ENCODE peak calls at places on chromosomes 13 and 19, in five cellular contexts. P is anterior cingulate cortex, K is AG09309, W is amniotic epithelial cell, X is frontal cortex. I is an unnamed sample.

GRCh38 chr13:86085890-86086289 is 286.7 kb upstream of the SLITRK6 start:
- DNase-seq in P (no peak), K (no peak), W (no peak), X (no peak), I (no peak)

GRCh38 chr13:110308377-110309158 is 1.5 kb downstream of the COL4A2 start:
- DNase-seq in P (no peak), K (no peak), W (peak; percentile 58), X (no peak), I (no peak)

GRCh38 chr13:76331948-76332712 is 554.1 kb downstream of the KCTD12 start:
- DNase-seq in P (no peak), K (no peak), W (peak; percentile 47), X (no peak), I (no peak)

GRCh38 chr19:35986664-35987570 is 8.1 kb upstream of the SDHAF1 start:
- DNase-seq in P (peak; percentile 58), K (no peak), W (no peak), X (no peak), I (no peak)

GRCh38 chr13:67343777-67344176 is 113.6 kb upstream of the PCDH9 start:
- DNase-seq in P (no peak), K (no peak), W (no peak), X (no peak), I (no peak)

GRCh38 chr19:38683393-38684077 is 36.1 kb downstream of the ACTN4 start:
- DNase-seq in P (no peak), K (no peak), W (peak; percentile 87), X (no peak), I (peak; percentile 20)

GRCh38 chr19:56066152-56067023 is 54.7 kb downstream of the ZNF787 start:
- DNase-seq in P (peak; percentile 48), K (no peak), W (peak; percentile 15), X (no peak), I (peak; percentile 79)

GRCh38 chr19:3350014-3350663 is 16.2 kb upstream of the NFIC start:
- DNase-seq in P (no peak), K (no peak), W (no peak), X (no peak), I (no peak)

GRCh38 chr19:4369888-4370260 is 26.5 kb downstream of the MPND start:
- DNase-seq in P (peak; percentile 70), K (no peak), W (peak; percentile 41), X (peak; percentile 68), I (peak; percentile 17)

GRCh38 chr13:50707533-50708096 is 135.9 kb downstream of the DLEU7 start:
- DNase-seq in P (no peak), K (no peak), W (no peak), X (no peak), I (no peak)

GRCh38 chr19:10089801-10090375 is 3.8 kb downstream of the SHFL start:
- DNase-seq in P (no peak), K (no peak), W (no peak), X (no peak), I (no peak)

GRCh38 chr19:49637865-49638350 is 2.0 kb downstream of the RRAS start:
- DNase-seq in P (peak; percentile 7), K (peak; percentile 31), W (peak; percentile 77), X (no peak), I (no peak)

GRCh38 chr19:13505761-13506549 is at the start of gene CACNA1A:
- DNase-seq in P (no peak), K (no peak), W (no peak), X (peak; percentile 49), I (no peak)

GRCh38 chr19:53780506-53780905 is 43.6 kb downstream of the NLRP12 start:
- DNase-seq in P (no peak), K (no peak), W (no peak), X (no peak), I (no peak)